ENCODE peak calls at places on chromosomes 6 and 20, in eight cellular contexts. S, A, F, H, W, V, J and Q are unnamed samples.

GRCh38 chr6:118725944-118726343 is 74.6 kb upstream of the CEP85L start:
- DNase-seq in S (no peak), A (no peak), F (no peak), H (no peak), W (no peak), V (no peak), J (no peak), Q (no peak)

GRCh38 chr6:35342258-35343091 is at the start of gene PPARD:
- DNase-seq in S (peak; percentile 90), A (peak; percentile 97), F (peak; percentile 84), H (peak; percentile 95), W (peak; percentile 98), V (peak; percentile 96), J (peak; percentile 96), Q (peak; percentile 98)

GRCh38 chr6:71852951-71853350 is 33.4 kb upstream of the RIMS1 start:
- DNase-seq in S (no peak), A (no peak), F (no peak), H (no peak), W (no peak), V (no peak), J (no peak), Q (no peak)

GRCh38 chr20:10342152-10342551 is 91.9 kb downstream of the MKKS start:
- DNase-seq in S (no peak), A (no peak), F (no peak), H (no peak), W (no peak), V (no peak), J (no peak), Q (no peak)

GRCh38 chr6:21079468-21080048 is 514.0 kb upstream of the SOX4 start:
- DNase-seq in S (no peak), A (no peak), F (no peak), H (no peak), W (no peak), V (no peak), J (peak; percentile 85), Q (no peak)

GRCh38 chr20:41889871-41890224 is 271.7 kb upstream of the CHD6 start:
- DNase-seq in S (peak; percentile 6), A (no peak), F (no peak), H (no peak), W (no peak), V (no peak), J (no peak), Q (no peak)

GRCh38 chr6:85498596-85499258 is 48.8 kb downstream of the NT5E start:
- DNase-seq in S (peak; percentile 62), A (no peak), F (no peak), H (no peak), W (no peak), V (no peak), J (peak; percentile 18), Q (no peak)

GRCh38 chr6:159945801-159946392 is 23.0 kb upstream of the IGF2R start:
- DNase-seq in S (no peak), A (no peak), F (no peak), H (no peak), W (no peak), V (no peak), J (no peak), Q (no peak)

GRCh38 chr6:73263570-73263909 is 544 bp upstream of the KHDC1 start:
- DNase-seq in S (peak; percentile 18), A (no peak), F (no peak), H (no peak), W (no peak), V (no peak), J (peak; percentile 8), Q (peak; percentile 59)

GRCh38 chr6:128491643-128492206 is 28.7 kb downstream of the PTPRK start:
- DNase-seq in S (peak; percentile 72), A (no peak), F (no peak), H (no peak), W (no peak), V (no peak), J (no peak), Q (no peak)

GRCh38 chr6:37822851-37823682 is 3.5 kb downstream of the ZFAND3 start:
- DNase-seq in S (peak; percentile 87), A (peak; percentile 19), F (no peak), H (no peak), W (no peak), V (no peak), J (peak; percentile 46), Q (no peak)

GRCh38 chr6:16337280-16337975 is 99.0 kb downstream of the GMPR start:
- DNase-seq in S (no peak), A (no peak), F (no peak), H (no peak), W (peak; percentile 95), V (no peak), J (peak; percentile 98), Q (no peak)

GRCh38 chr6:118660218-118660569 is 8.8 kb upstream of the CEP85L start:
- DNase-seq in S (no peak), A (peak; percentile 83), F (peak; percentile 80), H (no peak), W (no peak), V (peak; percentile 66), J (peak; percentile 18), Q (no peak)

GRCh38 chr6:56594699-56595098 is 48.0 kb downstream of the DST start:
- DNase-seq in S (peak; percentile 24), A (no peak), F (no peak), H (no peak), W (no peak), V (peak; percentile 17), J (no peak), Q (peak; percentile 68)

GRCh38 chr6:158131926-158132325 is 36.1 kb downstream of the SERAC1 start:
- DNase-seq in S (no peak), A (peak; percentile 36), F (no peak), H (no peak), W (no peak), V (peak; percentile 65), J (peak; percentile 31), Q (peak; percentile 66)

GRCh38 chr6:130466744-130467052 is 100.9 kb downstream of the TMEM200A start:
- DNase-seq in S (no peak), A (no peak), F (no peak), H (no peak), W (no peak), V (no peak), J (no peak), Q (no peak)

GRCh38 chr6:169865346-169866139 is 114.1 kb downstream of the ERMARD start:
- DNase-seq in S (no peak), A (no peak), F (no peak), H (no peak), W (no peak), V (no peak), J (no peak), Q (no peak)

GRCh38 chr20:36856196-36856595 is 19.7 kb upstream of the TLDC2 start:
- DNase-seq in S (no peak), A (no peak), F (no peak), H (no peak), W (no peak), V (no peak), J (peak; percentile 92), Q (no peak)

GRCh38 chr20:47878601-47879004 is 93.3 kb upstream of the SULF2 start:
- DNase-seq in S (peak; percentile 17), A (no peak), F (no peak), H (no peak), W (no peak), V (no peak), J (peak; percentile 37), Q (no peak)

GRCh38 chr20:8454137-8454712 is 322.2 kb downstream of the PLCB1 start:
- DNase-seq in S (peak; percentile 67), A (peak; percentile 8), F (no peak), H (no peak), W (no peak), V (peak; percentile 44), J (peak; percentile 95), Q (peak; percentile 70)

GRCh38 chr6:144316866-144317204 is 31.7 kb downstream of the UTRN start:
- DNase-seq in S (no peak), A (no peak), F (no peak), H (no peak), W (no peak), V (no peak), J (no peak), Q (no peak)

GRCh38 chr6:81938014-81938761 is 185.7 kb upstream of the TENT5A start:
- DNase-seq in S (peak; percentile 99), A (no peak), F (no peak), H (no peak), W (no peak), V (no peak), J (peak; percentile 90), Q (no peak)

GRCh38 chr20:34037767-34038166 is 44.1 kb downstream of the RALY start:
- DNase-seq in S (no peak), A (no peak), F (no peak), H (no peak), W (no peak), V (no peak), J (no peak), Q (no peak)

GRCh38 chr6:157283900-157284737 is 39.2 kb downstream of the TMEM242 start:
- DNase-seq in S (no peak), A (no peak), F (no peak), H (no peak), W (no peak), V (no peak), J (no peak), Q (no peak)

GRCh38 chr20:62658593-62659159 is 16.4 kb downstream of the SLCO4A1 start:
- DNase-seq in S (no peak), A (no peak), F (no peak), H (no peak), W (no peak), V (no peak), J (no peak), Q (no peak)

GRCh38 chr6:22821664-22822320 is 252.4 kb downstream of the HDGFL1 start:
- DNase-seq in S (no peak), A (no peak), F (no peak), H (no peak), W (no peak), V (no peak), J (peak; percentile 82), Q (no peak)

GRCh38 chr20:43975096-43975768 is 60.6 kb downstream of the TOX2 start:
- DNase-seq in S (peak; percentile 82), A (no peak), F (no peak), H (no peak), W (no peak), V (no peak), J (peak; percentile 90), Q (no peak)

GRCh38 chr20:13220194-13220856 is 749 bp upstream of the ISM1 start:
- DNase-seq in S (peak; percentile 60), A (peak; percentile 69), F (peak; percentile 23), H (peak; percentile 3), W (peak; percentile 71), V (no peak), J (peak; percentile 30), Q (no peak)

GRCh38 chr6:157715766-157716171 is 107.3 kb upstream of the SNX9 start:
- DNase-seq in S (peak; percentile 21), A (no peak), F (no peak), H (no peak), W (peak; percentile 84), V (no peak), J (peak; percentile 96), Q (no peak)

GRCh38 chr6:41367700-41368099 is 32.3 kb downstream of the NCR2 start:
- DNase-seq in S (peak; percentile 24), A (peak; percentile 85), F (peak; percentile 69), H (no peak), W (peak; percentile 18), V (peak; percentile 48), J (peak; percentile 66), Q (peak; percentile 46)

GRCh38 chr20:3092611-3093379 is 8.3 kb upstream of the AVP start:
- DNase-seq in S (peak; percentile 1), A (no peak), F (no peak), H (no peak), W (no peak), V (no peak), J (peak; percentile 38), Q (no peak)

GRCh38 chr6:83827050-83827449 is 26.1 kb upstream of the RIPPLY2 start:
- DNase-seq in S (peak; percentile 12), A (no peak), F (no peak), H (no peak), W (no peak), V (no peak), J (no peak), Q (no peak)

GRCh38 chr20:59363094-59363493 is 62.7 kb downstream of the EDN3 start:
- DNase-seq in S (no peak), A (no peak), F (no peak), H (no peak), W (no peak), V (no peak), J (no peak), Q (no peak)

GRCh38 chr20:62815066-62815991 is 1.5 kb upstream of the COL9A3 start:
- DNase-seq in S (peak; percentile 48), A (peak; percentile 44), F (no peak), H (no peak), W (no peak), V (no peak), J (peak; percentile 68), Q (no peak)